ENCODE peak calls at places on chromosome 21, in five cellular contexts. B is KBM-7; K is stimulated activated CD4-positive, alpha-beta T cell treated with anti-CD3 and anti-CD28 coated beads, Interleukin-12 subunit alpha, Interleukin-12 subunit beta, amount 100 ng/mL, for 4 hours; Y is SK-N-SH; W is fibroblast of the conjunctiva. E is an unnamed sample.
A peak's percentile ranks its signal among the peaks of the same experiment; 100 is the strongest.

GRCh38 chr21:36909901-36910561 is 56.4 kb downstream of the HLCS start:
- DNase-seq in W (peak; percentile 95), B (no peak), K (no peak), Y (no peak), E (no peak)

GRCh38 chr21:42498012-42498411 is 2.0 kb upstream of the RSPH1 start:
- DNase-seq in K (no peak), W (no peak), Y (no peak), B (no peak), E (no peak)

GRCh38 chr21:17730782-17731181 is 88.4 kb downstream of the C21orf91 start:
- DNase-seq in K (no peak), B (peak; percentile 43), W (no peak), Y (no peak), E (peak; percentile 87)

GRCh38 chr21:46078984-46079356 is 18.9 kb upstream of the COL6A2 start:
- DNase-seq in W (no peak), Y (no peak), B (no peak), K (no peak), E (no peak)

GRCh38 chr21:34012640-34013039 is 60.7 kb upstream of the MRPS6 start:
- DNase-seq in W (no peak), K (no peak), B (no peak), Y (no peak), E (no peak)

GRCh38 chr21:36028127-36029069 is 31.9 kb downstream of the SETD4 start:
- DNase-seq in W (peak; percentile 54), Y (peak; percentile 83), K (peak; percentile 49), B (peak; percentile 80), E (peak; percentile 21)

GRCh38 chr21:37532868-37533780 is 166.6 kb downstream of the DYRK1A start:
- DNase-seq in B (no peak), W (no peak), Y (no peak), K (no peak), E (no peak)

GRCh38 chr21:37424987-37425386 is 58.4 kb downstream of the DYRK1A start:
- DNase-seq in B (no peak), K (no peak), W (no peak), Y (no peak), E (no peak)

GRCh38 chr21:22200378-22201092 is 1202.3 kb downstream of the NCAM2 start:
- DNase-seq in Y (no peak), B (no peak), W (no peak), K (no peak), E (no peak)

GRCh38 chr21:29626787-29627470 is 312.9 kb downstream of the GRIK1 start:
- DNase-seq in K (no peak), Y (no peak), B (no peak), W (no peak), E (no peak)

GRCh38 chr21:45853703-45854342 is 127.7 kb upstream of the COL6A1 start:
- DNase-seq in B (no peak), W (no peak), K (no peak), Y (no peak), E (no peak)

GRCh38 chr21:34166468-34166867 is 93.1 kb downstream of the MRPS6 start:
- DNase-seq in Y (no peak), K (no peak), W (no peak), B (no peak), E (no peak)

GRCh38 chr21:35593000-35593502 is 467.3 kb downstream of the SETD4 start:
- DNase-seq in W (peak; percentile 12), Y (no peak), K (no peak), B (peak; percentile 28), E (no peak)

GRCh38 chr21:44869860-44870747 is 3.4 kb downstream of the PTTG1IP start:
- DNase-seq in K (no peak), B (peak; percentile 20), Y (no peak), W (peak; percentile 86), E (peak; percentile 43)

GRCh38 chr21:27803571-27803970 is 836.7 kb upstream of the ADAMTS5 start:
- DNase-seq in W (no peak), Y (no peak), K (no peak), B (no peak), E (no peak)

GRCh38 chr21:36744560-36745231 is 45.8 kb downstream of the SIM2 start:
- DNase-seq in W (no peak), Y (peak; percentile 87), B (no peak), K (no peak), E (no peak)

GRCh38 chr21:41817228-41817627 is 50.4 kb upstream of the RIPK4 start:
- DNase-seq in K (peak; percentile 21), W (peak; percentile 43), B (peak; percentile 41), Y (peak; percentile 72), E (peak; percentile 6)